ENCODE peak calls at places on chromosome 12, in seven cellular contexts. One of them, this sample, is unnamed.

GRCh38 chr12:48356041-48356768 is 5.5 kb upstream of the ZNF641 start:
- DNase-seq in H1: no peak
- DNase-seq in HepG2: peak; percentile 58
- DNase-seq in SK-N-SH: no peak
- DNase-seq in GM12891: no peak
- DNase-seq in K562: no peak
- DNase-seq in GM12878: no peak
- DNase-seq in this sample: no peak

GRCh38 chr12:44405267-44405666 is 470.8 kb downstream of the NELL2 start:
- DNase-seq in GM12878: no peak
- DNase-seq in H1: no peak
- DNase-seq in SK-N-SH: no peak
- DNase-seq in HepG2: no peak
- DNase-seq in K562: no peak
- DNase-seq in GM12891: no peak
- DNase-seq in this sample: no peak

GRCh38 chr12:116537149-116537904 is 21.9 kb upstream of the MAP1LC3B2 start:
- DNase-seq in K562: no peak
- DNase-seq in GM12878: no peak
- DNase-seq in H1: no peak
- DNase-seq in SK-N-SH: no peak
- DNase-seq in GM12891: no peak
- DNase-seq in HepG2: no peak
- DNase-seq in this sample: no peak

GRCh38 chr12:11697670-11698387 is 48.4 kb downstream of the ETV6 start:
- DNase-seq in H1: no peak
- DNase-seq in GM12891: no peak
- DNase-seq in SK-N-SH: no peak
- DNase-seq in HepG2: no peak
- DNase-seq in GM12878: no peak
- DNase-seq in K562: no peak
- DNase-seq in this sample: no peak

GRCh38 chr12:54040148-54040494 is 7.3 kb downstream of the HOXC5 start:
- DNase-seq in GM12891: no peak
- DNase-seq in K562: peak; percentile 97
- DNase-seq in H1: no peak
- DNase-seq in HepG2: no peak
- DNase-seq in SK-N-SH: peak; percentile 70
- DNase-seq in GM12878: no peak
- DNase-seq in this sample: no peak

GRCh38 chr12:69415471-69416275 is 54.5 kb upstream of the FRS2 start:
- DNase-seq in SK-N-SH: peak; percentile 55
- DNase-seq in K562: no peak
- DNase-seq in H1: peak; percentile 68
- DNase-seq in GM12891: no peak
- DNase-seq in GM12878: no peak
- DNase-seq in HepG2: peak; percentile 68
- DNase-seq in this sample: no peak

GRCh38 chr12:113987261-113988063 is 21.3 kb upstream of the RBM19 start:
- DNase-seq in H1: no peak
- DNase-seq in GM12891: no peak
- DNase-seq in GM12878: no peak
- DNase-seq in K562: no peak
- DNase-seq in SK-N-SH: no peak
- DNase-seq in HepG2: peak; percentile 87
- DNase-seq in this sample: no peak

GRCh38 chr12:3527181-3527580 is 36.2 kb downstream of the PRMT8 start:
- DNase-seq in K562: no peak
- DNase-seq in SK-N-SH: no peak
- DNase-seq in GM12878: no peak
- DNase-seq in H1: no peak
- DNase-seq in GM12891: no peak
- DNase-seq in HepG2: no peak
- DNase-seq in this sample: no peak

GRCh38 chr12:117012189-117012805 is 86.9 kb downstream of the TESC start:
- DNase-seq in SK-N-SH: no peak
- DNase-seq in GM12891: no peak
- DNase-seq in GM12878: no peak
- DNase-seq in H1: no peak
- DNase-seq in K562: no peak
- DNase-seq in HepG2: no peak
- DNase-seq in this sample: no peak

GRCh38 chr12:107558816-107559382 is 126.7 kb upstream of the PWP1 start:
- DNase-seq in HepG2: peak; percentile 93
- DNase-seq in GM12878: no peak
- DNase-seq in SK-N-SH: no peak
- DNase-seq in H1: no peak
- DNase-seq in GM12891: no peak
- DNase-seq in K562: no peak
- DNase-seq in this sample: no peak

GRCh38 chr12:82326905-82327503 is 31.2 kb downstream of the CCDC59 start:
- DNase-seq in SK-N-SH: peak; percentile 5
- DNase-seq in GM12878: no peak
- DNase-seq in H1: no peak
- DNase-seq in HepG2: peak; percentile 13
- DNase-seq in GM12891: no peak
- DNase-seq in K562: peak; percentile 15
- DNase-seq in this sample: no peak

GRCh38 chr12:14828896-14829295 is 14.4 kb downstream of the ART4 start:
- DNase-seq in SK-N-SH: peak; percentile 32
- DNase-seq in GM12878: peak; percentile 12
- DNase-seq in K562: no peak
- DNase-seq in H1: no peak
- DNase-seq in HepG2: no peak
- DNase-seq in GM12891: no peak
- DNase-seq in this sample: no peak

GRCh38 chr12:98126637-98127335 is 388.6 kb upstream of the TMPO start:
- DNase-seq in GM12878: no peak
- DNase-seq in SK-N-SH: no peak
- DNase-seq in H1: no peak
- DNase-seq in K562: no peak
- DNase-seq in HepG2: peak; percentile 35
- DNase-seq in GM12891: no peak
- DNase-seq in this sample: no peak

GRCh38 chr12:95179011-95179410 is 38.3 kb downstream of the FGD6 start:
- DNase-seq in SK-N-SH: no peak
- DNase-seq in K562: no peak
- DNase-seq in GM12878: no peak
- DNase-seq in HepG2: no peak
- DNase-seq in GM12891: no peak
- DNase-seq in H1: no peak
- DNase-seq in this sample: no peak

GRCh38 chr12:24845615-24846014 is 103.3 kb downstream of the BCAT1 start:
- DNase-seq in GM12878: no peak
- DNase-seq in GM12891: no peak
- DNase-seq in HepG2: no peak
- DNase-seq in K562: no peak
- DNase-seq in SK-N-SH: no peak
- DNase-seq in H1: no peak
- DNase-seq in this sample: no peak

GRCh38 chr12:24839268-24839791 is 109.6 kb downstream of the BCAT1 start:
- DNase-seq in HepG2: no peak
- DNase-seq in K562: no peak
- DNase-seq in GM12878: peak; percentile 99
- DNase-seq in H1: no peak
- DNase-seq in GM12891: no peak
- DNase-seq in SK-N-SH: no peak
- DNase-seq in this sample: peak; percentile 5

GRCh38 chr12:24838531-24838950 is 110.4 kb downstream of the BCAT1 start:
- DNase-seq in SK-N-SH: peak; percentile 42
- DNase-seq in K562: no peak
- DNase-seq in GM12891: no peak
- DNase-seq in HepG2: no peak
- DNase-seq in H1: no peak
- DNase-seq in GM12878: peak; percentile 84
- DNase-seq in this sample: no peak

GRCh38 chr12:24835377-24835776 is 113.5 kb downstream of the BCAT1 start:
- DNase-seq in SK-N-SH: no peak
- DNase-seq in H1: no peak
- DNase-seq in HepG2: no peak
- DNase-seq in K562: no peak
- DNase-seq in GM12891: no peak
- DNase-seq in GM12878: no peak
- DNase-seq in this sample: no peak

DNA sequence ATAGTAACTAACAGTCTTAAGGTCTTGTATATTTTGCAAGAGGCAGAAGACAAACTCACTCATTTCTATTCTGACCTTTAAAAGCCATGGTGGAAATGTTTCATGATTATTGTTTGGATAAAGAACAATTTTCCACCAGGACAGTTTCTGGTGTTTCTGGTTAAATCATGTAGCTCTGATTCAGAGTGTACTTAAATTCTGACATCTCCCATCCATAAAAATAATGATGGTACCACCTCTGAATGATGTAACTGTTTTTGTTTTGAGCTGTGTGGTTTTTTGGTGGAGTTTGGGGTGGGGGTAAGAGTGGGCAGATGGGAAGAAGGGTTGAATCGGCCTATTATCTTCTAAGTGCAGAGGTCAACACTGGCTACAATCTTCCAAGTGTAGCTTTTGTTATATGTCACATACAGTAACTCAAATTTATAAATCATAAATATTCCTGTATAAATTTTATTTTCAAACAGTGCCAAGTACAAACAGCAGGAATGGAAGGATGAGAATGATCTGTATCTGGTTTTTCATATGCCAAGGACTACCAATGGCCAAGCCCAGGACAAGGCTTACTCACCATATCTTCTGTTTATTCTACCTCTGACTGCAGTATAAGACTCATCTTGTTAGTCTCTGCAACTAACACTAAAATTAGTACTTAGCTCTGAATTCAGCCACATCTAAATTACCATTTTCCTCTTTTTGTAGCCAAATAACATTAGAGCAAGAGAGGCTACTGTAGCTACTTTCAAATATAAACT is 108.7 kb downstream of the BCAT1 start:
- DNase-seq in K562: no peak
- DNase-seq in H1: no peak
- DNase-seq in GM12891: no peak
- DNase-seq in HepG2: no peak
- DNase-seq in SK-N-SH: no peak
- DNase-seq in GM12878: no peak
- DNase-seq in this sample: no peak
- TF ChIP-seq TAF1 in K562: no peak
- TF ChIP-seq TAF1 in H1: no peak
- TF ChIP-seq TAF1 in GM12891: no peak
- TF ChIP-seq TAF1 in HepG2: no peak
- TF ChIP-seq TAF1 in SK-N-SH: no peak
- TF ChIP-seq TAF1 in GM12878: no peak
- TF ChIP-seq TAF1 in this sample: no peak

GRCh38 chr12:13208533-13209278 is 12.2 kb downstream of the EMP1 start:
- DNase-seq in HepG2: no peak
- DNase-seq in SK-N-SH: peak; percentile 15
- DNase-seq in GM12891: no peak
- DNase-seq in GM12878: no peak
- DNase-seq in H1: peak; percentile 54
- DNase-seq in K562: no peak
- DNase-seq in this sample: no peak
- TF ChIP-seq TAF1 in HepG2: no peak
- TF ChIP-seq TAF1 in SK-N-SH: no peak
- TF ChIP-seq TAF1 in GM12891: no peak
- TF ChIP-seq TAF1 in GM12878: no peak
- TF ChIP-seq TAF1 in H1: no peak
- TF ChIP-seq TAF1 in K562: no peak
- TF ChIP-seq TAF1 in this sample: no peak

GRCh38 chr12:90024261-90024660 is 315.6 kb upstream of the ATP2B1 start:
- DNase-seq in H1: no peak
- DNase-seq in GM12891: no peak
- DNase-seq in GM12878: no peak
- DNase-seq in HepG2: no peak
- DNase-seq in K562: no peak
- DNase-seq in SK-N-SH: no peak
- DNase-seq in this sample: no peak
- TF ChIP-seq TAF1 in H1: no peak
- TF ChIP-seq TAF1 in GM12891: no peak
- TF ChIP-seq TAF1 in GM12878: no peak
- TF ChIP-seq TAF1 in HepG2: no peak
- TF ChIP-seq TAF1 in K562: no peak
- TF ChIP-seq TAF1 in SK-N-SH: no peak
- TF ChIP-seq TAF1 in this sample: no peak

GRCh38 chr12:6554168-6554989 is 1.5 kb downstream of the IFFO1 start:
- DNase-seq in K562: peak; percentile 63
- DNase-seq in HepG2: peak; percentile 77
- DNase-seq in SK-N-SH: peak; percentile 89
- DNase-seq in GM12891: peak; percentile 82
- DNase-seq in GM12878: no peak
- DNase-seq in H1: peak; percentile 93
- DNase-seq in this sample: peak; percentile 79
- TF ChIP-seq TAF1 in K562: no peak
- TF ChIP-seq TAF1 in HepG2: no peak
- TF ChIP-seq TAF1 in SK-N-SH: no peak
- TF ChIP-seq TAF1 in GM12891: no peak
- TF ChIP-seq TAF1 in GM12878: no peak
- TF ChIP-seq TAF1 in H1: no peak
- TF ChIP-seq TAF1 in this sample: no peak

GRCh38 chr12:103801709-103802585 is 39.1 kb downstream of the NT5DC3 start:
- DNase-seq in SK-N-SH: no peak
- DNase-seq in K562: no peak
- DNase-seq in GM12878: no peak
- DNase-seq in H1: no peak
- DNase-seq in HepG2: peak; percentile 57
- DNase-seq in GM12891: no peak
- DNase-seq in this sample: no peak
- TF ChIP-seq TAF1 in SK-N-SH: no peak
- TF ChIP-seq TAF1 in K562: no peak
- TF ChIP-seq TAF1 in GM12878: no peak
- TF ChIP-seq TAF1 in H1: no peak
- TF ChIP-seq TAF1 in HepG2: no peak
- TF ChIP-seq TAF1 in GM12891: no peak
- TF ChIP-seq TAF1 in this sample: no peak

GRCh38 chr12:131607658-131608447 is 103.0 kb upstream of the SFSWAP start:
- DNase-seq in GM12891: no peak
- DNase-seq in K562: no peak
- DNase-seq in HepG2: no peak
- DNase-seq in H1: no peak
- DNase-seq in SK-N-SH: no peak
- DNase-seq in GM12878: peak; percentile 40
- DNase-seq in this sample: no peak
- TF ChIP-seq TAF1 in GM12891: no peak
- TF ChIP-seq TAF1 in K562: no peak
- TF ChIP-seq TAF1 in HepG2: no peak
- TF ChIP-seq TAF1 in H1: no peak
- TF ChIP-seq TAF1 in SK-N-SH: no peak
- TF ChIP-seq TAF1 in GM12878: no peak
- TF ChIP-seq TAF1 in this sample: no peak

GRCh38 chr12:120439646-120440247 is 1.8 kb downstream of the COX6A1 start:
- DNase-seq in K562: peak; percentile 75
- DNase-seq in GM12891: peak; percentile 55
- DNase-seq in SK-N-SH: peak; percentile 89
- DNase-seq in GM12878: peak; percentile 23
- DNase-seq in H1: peak; percentile 70
- DNase-seq in HepG2: peak; percentile 65
- DNase-seq in this sample: peak; percentile 67
- TF ChIP-seq TAF1 in K562: no peak
- TF ChIP-seq TAF1 in GM12891: no peak
- TF ChIP-seq TAF1 in SK-N-SH: no peak
- TF ChIP-seq TAF1 in GM12878: no peak
- TF ChIP-seq TAF1 in H1: no peak
- TF ChIP-seq TAF1 in HepG2: no peak
- TF ChIP-seq TAF1 in this sample: no peak

GRCh38 chr12:71440393-71441349 is 1.1 kb downstream of the LGR5 start:
- DNase-seq in SK-N-SH: peak; percentile 62
- DNase-seq in H1: peak; percentile 65
- DNase-seq in GM12891: no peak
- DNase-seq in K562: no peak
- DNase-seq in GM12878: no peak
- DNase-seq in HepG2: peak; percentile 96
- DNase-seq in this sample: no peak
- TF ChIP-seq TAF1 in SK-N-SH: no peak
- TF ChIP-seq TAF1 in H1: no peak
- TF ChIP-seq TAF1 in GM12891: no peak
- TF ChIP-seq TAF1 in K562: no peak
- TF ChIP-seq TAF1 in GM12878: no peak
- TF ChIP-seq TAF1 in HepG2: peak; percentile 58
- TF ChIP-seq TAF1 in this sample: no peak

GRCh38 chr12:105348561-105348960 is 18.1 kb downstream of the C12orf75 start:
- DNase-seq in K562: no peak
- DNase-seq in H1: no peak
- DNase-seq in GM12891: no peak
- DNase-seq in GM12878: no peak
- DNase-seq in HepG2: no peak
- DNase-seq in SK-N-SH: no peak
- DNase-seq in this sample: no peak
- TF ChIP-seq TAF1 in K562: no peak
- TF ChIP-seq TAF1 in H1: no peak
- TF ChIP-seq TAF1 in GM12891: no peak
- TF ChIP-seq TAF1 in GM12878: no peak
- TF ChIP-seq TAF1 in HepG2: no peak
- TF ChIP-seq TAF1 in SK-N-SH: no peak
- TF ChIP-seq TAF1 in this sample: no peak